ENCODE peak calls at places on chromosomes 2 and 18, in seven cellular contexts. One of them, this sample, is unnamed.

GRCh38 chr2:56170536-56170935 is 13.3 kb upstream of the CCDC85A start:
- DNase-seq in thyroid gland: no peak
- DNase-seq in spleen: no peak
- DNase-seq in lower lobe of right lung: no peak
- DNase-seq in CD4-positive, CD25-positive, alpha-beta regulatory T cell: no peak
- DNase-seq in left lung: no peak
- DNase-seq in MG63: no peak
- DNase-seq in this sample: no peak

GRCh38 chr2:85851253-85851955 is 37.4 kb downstream of the ST3GAL5 start:
- DNase-seq in thyroid gland: no peak
- DNase-seq in spleen: no peak
- DNase-seq in lower lobe of right lung: no peak
- DNase-seq in CD4-positive, CD25-positive, alpha-beta regulatory T cell: peak; percentile 28
- DNase-seq in left lung: no peak
- DNase-seq in MG63: no peak
- DNase-seq in this sample: no peak

GRCh38 chr2:96680561-96681141 is 38.1 kb downstream of the FER1L5 start:
- DNase-seq in thyroid gland: no peak
- DNase-seq in spleen: peak; percentile 18
- DNase-seq in lower lobe of right lung: no peak
- DNase-seq in CD4-positive, CD25-positive, alpha-beta regulatory T cell: no peak
- DNase-seq in left lung: peak; percentile 46
- DNase-seq in MG63: no peak
- DNase-seq in this sample: no peak

GRCh38 chr18:67132919-67133318 is 383.6 kb downstream of the DSEL start:
- DNase-seq in thyroid gland: no peak
- DNase-seq in spleen: no peak
- DNase-seq in lower lobe of right lung: no peak
- DNase-seq in CD4-positive, CD25-positive, alpha-beta regulatory T cell: no peak
- DNase-seq in left lung: no peak
- DNase-seq in MG63: no peak
- DNase-seq in this sample: no peak

GRCh38 chr2:50133766-50134165 is 898.2 kb downstream of the NRXN1 start:
- DNase-seq in thyroid gland: no peak
- DNase-seq in spleen: no peak
- DNase-seq in lower lobe of right lung: no peak
- DNase-seq in CD4-positive, CD25-positive, alpha-beta regulatory T cell: no peak
- DNase-seq in left lung: no peak
- DNase-seq in MG63: no peak
- DNase-seq in this sample: no peak

GRCh38 chr2:224086226-224086911 is 47.3 kb upstream of the SERPINE2 start:
- DNase-seq in thyroid gland: no peak
- DNase-seq in spleen: no peak
- DNase-seq in lower lobe of right lung: no peak
- DNase-seq in CD4-positive, CD25-positive, alpha-beta regulatory T cell: no peak
- DNase-seq in left lung: no peak
- DNase-seq in MG63: peak; percentile 85
- DNase-seq in this sample: peak; percentile 43

GRCh38 chr2:196853301-196854087 is 44.3 kb upstream of the C2orf66 start:
- DNase-seq in thyroid gland: no peak
- DNase-seq in spleen: no peak
- DNase-seq in lower lobe of right lung: no peak
- DNase-seq in CD4-positive, CD25-positive, alpha-beta regulatory T cell: no peak
- DNase-seq in left lung: no peak
- DNase-seq in MG63: no peak
- DNase-seq in this sample: no peak

GRCh38 chr2:229129738-229130371 is 141.2 kb downstream of the PID1 start:
- DNase-seq in thyroid gland: no peak
- DNase-seq in spleen: no peak
- DNase-seq in lower lobe of right lung: no peak
- DNase-seq in CD4-positive, CD25-positive, alpha-beta regulatory T cell: no peak
- DNase-seq in left lung: peak; percentile 42
- DNase-seq in MG63: no peak
- DNase-seq in this sample: no peak

GRCh38 chr2:132814651-132815050 is 144.6 kb upstream of the LYPD1 start:
- DNase-seq in thyroid gland: no peak
- DNase-seq in spleen: no peak
- DNase-seq in lower lobe of right lung: no peak
- DNase-seq in CD4-positive, CD25-positive, alpha-beta regulatory T cell: no peak
- DNase-seq in left lung: no peak
- DNase-seq in MG63: no peak
- DNase-seq in this sample: no peak

GRCh38 chr2:204491528-204491927 is 53.7 kb upstream of the PARD3B start:
- DNase-seq in thyroid gland: no peak
- DNase-seq in spleen: no peak
- DNase-seq in lower lobe of right lung: no peak
- DNase-seq in CD4-positive, CD25-positive, alpha-beta regulatory T cell: no peak
- DNase-seq in left lung: no peak
- DNase-seq in MG63: peak; percentile 75
- DNase-seq in this sample: peak; percentile 24

GRCh38 chr2:223060201-223060825 is 8.3 kb downstream of the KCNE4 start:
- DNase-seq in thyroid gland: no peak
- DNase-seq in spleen: no peak
- DNase-seq in lower lobe of right lung: no peak
- DNase-seq in CD4-positive, CD25-positive, alpha-beta regulatory T cell: no peak
- DNase-seq in left lung: no peak
- DNase-seq in MG63: no peak
- DNase-seq in this sample: no peak

GRCh38 chr2:87996570-87996969 is 19.8 kb downstream of the RNU2-63P start:
- DNase-seq in thyroid gland: no peak
- DNase-seq in spleen: no peak
- DNase-seq in lower lobe of right lung: no peak
- DNase-seq in CD4-positive, CD25-positive, alpha-beta regulatory T cell: no peak
- DNase-seq in left lung: no peak
- DNase-seq in MG63: no peak
- DNase-seq in this sample: no peak

GRCh38 chr2:63189026-63189425 is 138.4 kb downstream of the OTX1 start:
- DNase-seq in thyroid gland: no peak
- DNase-seq in spleen: no peak
- DNase-seq in lower lobe of right lung: no peak
- DNase-seq in CD4-positive, CD25-positive, alpha-beta regulatory T cell: no peak
- DNase-seq in left lung: no peak
- DNase-seq in MG63: peak; percentile 4
- DNase-seq in this sample: peak; percentile 36

GRCh38 chr2:45935791-45936622 is 284.5 kb downstream of the PRKCE start:
- DNase-seq in thyroid gland: peak; percentile 97
- DNase-seq in spleen: peak; percentile 88
- DNase-seq in lower lobe of right lung: peak; percentile 93
- DNase-seq in CD4-positive, CD25-positive, alpha-beta regulatory T cell: no peak
- DNase-seq in left lung: peak; percentile 93
- DNase-seq in MG63: peak; percentile 99
- DNase-seq in this sample: peak; percentile 95

GRCh38 chr2:70616168-70616694 is 62.6 kb upstream of the TGFA start:
- DNase-seq in thyroid gland: peak; percentile 54
- DNase-seq in spleen: no peak
- DNase-seq in lower lobe of right lung: no peak
- DNase-seq in CD4-positive, CD25-positive, alpha-beta regulatory T cell: no peak
- DNase-seq in left lung: no peak
- DNase-seq in MG63: no peak
- DNase-seq in this sample: no peak

GRCh38 chr2:218896501-218897393 is 16.1 kb downstream of the WNT10A start:
- DNase-seq in thyroid gland: no peak
- DNase-seq in spleen: peak; percentile 90
- DNase-seq in lower lobe of right lung: no peak
- DNase-seq in CD4-positive, CD25-positive, alpha-beta regulatory T cell: peak; percentile 84
- DNase-seq in left lung: no peak
- DNase-seq in MG63: no peak
- DNase-seq in this sample: peak; percentile 87

GRCh38 chr2:55155764-55156221 is 76.3 kb downstream of the CLHC1 start:
- DNase-seq in thyroid gland: no peak
- DNase-seq in spleen: no peak
- DNase-seq in lower lobe of right lung: no peak
- DNase-seq in CD4-positive, CD25-positive, alpha-beta regulatory T cell: no peak
- DNase-seq in left lung: no peak
- DNase-seq in MG63: no peak
- DNase-seq in this sample: peak; percentile 60

GRCh38 chr2:30808695-30809094 is 1.4 kb upstream of the CAPN13 start:
- DNase-seq in thyroid gland: no peak
- DNase-seq in spleen: no peak
- DNase-seq in lower lobe of right lung: no peak
- DNase-seq in CD4-positive, CD25-positive, alpha-beta regulatory T cell: no peak
- DNase-seq in left lung: no peak
- DNase-seq in MG63: no peak
- DNase-seq in this sample: no peak

GRCh38 chr2:129877795-129878775 is 101.4 kb upstream of the RAB6C start:
- DNase-seq in thyroid gland: peak; percentile 6
- DNase-seq in spleen: peak; percentile 86
- DNase-seq in lower lobe of right lung: no peak
- DNase-seq in CD4-positive, CD25-positive, alpha-beta regulatory T cell: no peak
- DNase-seq in left lung: no peak
- DNase-seq in MG63: no peak
- DNase-seq in this sample: no peak

GRCh38 chr2:197113221-197113831 is 186.8 kb upstream of the PGAP1 start:
- DNase-seq in thyroid gland: no peak
- DNase-seq in spleen: no peak
- DNase-seq in lower lobe of right lung: no peak
- DNase-seq in CD4-positive, CD25-positive, alpha-beta regulatory T cell: peak; percentile 51
- DNase-seq in left lung: no peak
- DNase-seq in MG63: no peak
- DNase-seq in this sample: no peak

GRCh38 chr18:50879302-50880107 is 587 bp downstream of the ME2 start:
- DNase-seq in thyroid gland: peak; percentile 51
- DNase-seq in spleen: no peak
- DNase-seq in lower lobe of right lung: peak; percentile 71
- DNase-seq in CD4-positive, CD25-positive, alpha-beta regulatory T cell: peak; percentile 41
- DNase-seq in left lung: no peak
- DNase-seq in MG63: peak; percentile 42
- DNase-seq in this sample: peak; percentile 57

GRCh38 chr2:9654429-9655100 is 23.8 kb upstream of the YWHAQ start:
- DNase-seq in thyroid gland: no peak
- DNase-seq in spleen: no peak
- DNase-seq in lower lobe of right lung: no peak
- DNase-seq in CD4-positive, CD25-positive, alpha-beta regulatory T cell: no peak
- DNase-seq in left lung: no peak
- DNase-seq in MG63: no peak
- DNase-seq in this sample: no peak

GRCh38 chr18:48364146-48364545 is 45.0 kb downstream of the ZBTB7C start:
- DNase-seq in thyroid gland: no peak
- DNase-seq in spleen: no peak
- DNase-seq in lower lobe of right lung: no peak
- DNase-seq in CD4-positive, CD25-positive, alpha-beta regulatory T cell: no peak
- DNase-seq in left lung: no peak
- DNase-seq in MG63: no peak
- DNase-seq in this sample: no peak

GRCh38 chr18:36314754-36315153 is 17.2 kb downstream of the FHOD3 start:
- DNase-seq in thyroid gland: peak; percentile 18
- DNase-seq in spleen: no peak
- DNase-seq in lower lobe of right lung: no peak
- DNase-seq in CD4-positive, CD25-positive, alpha-beta regulatory T cell: no peak
- DNase-seq in left lung: no peak
- DNase-seq in MG63: no peak
- DNase-seq in this sample: no peak

GRCh38 chr2:99598435-99598834 is 108.6 kb upstream of the REV1 start:
- DNase-seq in thyroid gland: no peak
- DNase-seq in spleen: no peak
- DNase-seq in lower lobe of right lung: no peak
- DNase-seq in CD4-positive, CD25-positive, alpha-beta regulatory T cell: no peak
- DNase-seq in left lung: no peak
- DNase-seq in MG63: no peak
- DNase-seq in this sample: no peak

GRCh38 chr2:128626758-128627515 is 308.3 kb upstream of the HS6ST1 start:
- DNase-seq in thyroid gland: no peak
- DNase-seq in spleen: peak; percentile 41
- DNase-seq in lower lobe of right lung: peak; percentile 38
- DNase-seq in CD4-positive, CD25-positive, alpha-beta regulatory T cell: no peak
- DNase-seq in left lung: peak; percentile 19
- DNase-seq in MG63: no peak
- DNase-seq in this sample: no peak

GRCh38 chr2:136764397-136765255 is 719 bp upstream of the THSD7B start:
- DNase-seq in thyroid gland: no peak
- DNase-seq in spleen: no peak
- DNase-seq in lower lobe of right lung: no peak
- DNase-seq in CD4-positive, CD25-positive, alpha-beta regulatory T cell: no peak
- DNase-seq in left lung: no peak
- DNase-seq in MG63: no peak
- DNase-seq in this sample: no peak

DNA sequence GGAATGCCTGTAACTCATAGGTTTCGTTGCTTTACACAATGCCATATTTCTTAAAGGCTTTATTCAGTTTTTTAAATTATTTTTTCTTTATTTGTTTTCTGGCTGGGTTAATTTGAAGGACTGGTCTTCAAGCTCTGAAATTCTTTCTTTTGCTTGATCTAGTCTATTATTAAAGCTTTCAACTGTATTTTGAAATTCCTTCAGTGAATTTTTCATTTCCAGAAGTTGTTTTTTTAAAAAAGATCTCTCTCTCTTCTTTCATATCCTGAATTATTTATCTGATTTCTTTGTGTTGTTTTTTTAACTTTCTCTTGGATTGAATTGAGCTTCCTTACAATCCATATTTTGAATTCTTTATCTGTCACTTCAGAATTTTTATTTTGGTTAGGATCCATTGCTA is 239.9 kb upstream of the CTAGE1 start:
- DNase-seq in thyroid gland: no peak
- DNase-seq in spleen: no peak
- DNase-seq in lower lobe of right lung: no peak
- DNase-seq in CD4-positive, CD25-positive, alpha-beta regulatory T cell: no peak
- DNase-seq in left lung: no peak
- DNase-seq in MG63: no peak
- DNase-seq in this sample: no peak
- H3K9me3 ChIP-seq in thyroid gland: no peaks in the 10 kb centered on the region
- H3K9me3 ChIP-seq in spleen: peaks cover 30% of the 10 kb centered on the region
- H3K9me3 ChIP-seq in lower lobe of right lung: peaks cover 14% of the 10 kb centered on the region
- H3K9me3 ChIP-seq in CD4-positive, CD25-positive, alpha-beta regulatory T cell: peaks cover 13% of the 10 kb centered on the region
- H3K9me3 ChIP-seq in left lung: no peaks in the 10 kb centered on the region
- H3K9me3 ChIP-seq in MG63: peaks cover 21% of the 10 kb centered on the region
- H3K9me3 ChIP-seq in this sample: no peaks in the 10 kb centered on the region

GRCh38 chr18:6044773-6045172 is 149.5 kb upstream of the TMEM200C start:
- DNase-seq in thyroid gland: no peak
- DNase-seq in spleen: no peak
- DNase-seq in lower lobe of right lung: no peak
- DNase-seq in CD4-positive, CD25-positive, alpha-beta regulatory T cell: no peak
- DNase-seq in left lung: no peak
- DNase-seq in MG63: no peak
- DNase-seq in this sample: no peak

GRCh38 chr18:6039055-6039454 is 143.7 kb upstream of the TMEM200C start:
- DNase-seq in thyroid gland: no peak
- DNase-seq in spleen: no peak
- DNase-seq in lower lobe of right lung: no peak
- DNase-seq in CD4-positive, CD25-positive, alpha-beta regulatory T cell: no peak
- DNase-seq in left lung: no peak
- DNase-seq in MG63: no peak
- DNase-seq in this sample: no peak

GRCh38 chr18:6044319-6044718 is 149.0 kb upstream of the TMEM200C start:
- DNase-seq in thyroid gland: no peak
- DNase-seq in spleen: no peak
- DNase-seq in lower lobe of right lung: no peak
- DNase-seq in CD4-positive, CD25-positive, alpha-beta regulatory T cell: no peak
- DNase-seq in left lung: no peak
- DNase-seq in MG63: no peak
- DNase-seq in this sample: no peak
- H3K9me3 ChIP-seq in thyroid gland: no peaks in the 10 kb centered on the region
- H3K9me3 ChIP-seq in spleen: peaks cover 16% of the 10 kb centered on the region
- H3K9me3 ChIP-seq in lower lobe of right lung: peaks cover 8% of the 10 kb centered on the region
- H3K9me3 ChIP-seq in CD4-positive, CD25-positive, alpha-beta regulatory T cell: no peaks in the 10 kb centered on the region
- H3K9me3 ChIP-seq in left lung: no peaks in the 10 kb centered on the region
- H3K9me3 ChIP-seq in MG63: no peaks in the 10 kb centered on the region
- H3K9me3 ChIP-seq in this sample: no peaks in the 10 kb centered on the region

GRCh38 chr18:72542993-72543361 is 1.2 kb downstream of the CBLN2 start:
- DNase-seq in thyroid gland: no peak
- DNase-seq in spleen: no peak
- DNase-seq in lower lobe of right lung: no peak
- DNase-seq in CD4-positive, CD25-positive, alpha-beta regulatory T cell: no peak
- DNase-seq in left lung: no peak
- DNase-seq in MG63: peak; percentile 4
- DNase-seq in this sample: peak; percentile 7
- H3K9me3 ChIP-seq in thyroid gland: no peaks in the 10 kb centered on the region
- H3K9me3 ChIP-seq in spleen: no peaks in the 10 kb centered on the region
- H3K9me3 ChIP-seq in lower lobe of right lung: no peaks in the 10 kb centered on the region
- H3K9me3 ChIP-seq in CD4-positive, CD25-positive, alpha-beta regulatory T cell: no peaks in the 10 kb centered on the region
- H3K9me3 ChIP-seq in left lung: no peaks in the 10 kb centered on the region
- H3K9me3 ChIP-seq in MG63: no peaks in the 10 kb centered on the region
- H3K9me3 ChIP-seq in this sample: no peaks in the 10 kb centered on the region

GRCh38 chr18:9146224-9146623 is 9.6 kb downstream of the ANKRD12 start:
- DNase-seq in thyroid gland: no peak
- DNase-seq in spleen: no peak
- DNase-seq in lower lobe of right lung: no peak
- DNase-seq in CD4-positive, CD25-positive, alpha-beta regulatory T cell: no peak
- DNase-seq in left lung: no peak
- DNase-seq in MG63: no peak
- DNase-seq in this sample: no peak
- H3K9me3 ChIP-seq in thyroid gland: no peaks in the 10 kb centered on the region
- H3K9me3 ChIP-seq in spleen: no peaks in the 10 kb centered on the region
- H3K9me3 ChIP-seq in lower lobe of right lung: no peaks in the 10 kb centered on the region
- H3K9me3 ChIP-seq in CD4-positive, CD25-positive, alpha-beta regulatory T cell: no peaks in the 10 kb centered on the region
- H3K9me3 ChIP-seq in left lung: no peaks in the 10 kb centered on the region
- H3K9me3 ChIP-seq in MG63: no peaks in the 10 kb centered on the region
- H3K9me3 ChIP-seq in this sample: no peaks in the 10 kb centered on the region